ENCODE peak calls at places on chromosomes 6 and 20, in seven cellular contexts. P is OCI-LY7, M is HCT116, Q is GM23338, N is fibroblast of lung, A is breast epithelium, L is IMR-90. I is an unnamed sample.

GRCh38 chr6:92647630-92648029 is 771.7 kb downstream of the EPHA7 start:
- DNase-seq in P (no peak), M (no peak), Q (no peak), N (no peak), A (no peak), L (no peak), I (no peak)

GRCh38 chr20:63518351-63518861 is 2.2 kb upstream of the PPDPF start:
- DNase-seq in P (no peak), M (no peak), Q (no peak), N (no peak), A (no peak), L (no peak), I (no peak)

GRCh38 chr6:156687875-156688549 is 89.2 kb upstream of the ARID1B start:
- DNase-seq in P (peak; percentile 32), M (peak; percentile 10), Q (peak; percentile 72), N (peak; percentile 33), A (no peak), L (peak; percentile 14), I (no peak)

GRCh38 chr20:8089668-8090067 is 42.4 kb upstream of the PLCB1 start:
- DNase-seq in P (no peak), M (no peak), Q (no peak), N (no peak), A (no peak), L (no peak), I (no peak)

GRCh38 chr6:163923658-163924411 is 509.3 kb downstream of the QKI start:
- DNase-seq in P (no peak), M (no peak), Q (no peak), N (no peak), A (no peak), L (no peak), I (no peak)

GRCh38 chr6:12957321-12958051 is 240.9 kb downstream of the PHACTR1 start:
- DNase-seq in P (no peak), M (no peak), Q (peak; percentile 62), N (peak; percentile 48), A (no peak), L (peak; percentile 13), I (peak; percentile 77)

GRCh38 chr6:14716499-14717146 is 529.2 kb upstream of the JARID2 start:
- DNase-seq in P (no peak), M (no peak), Q (no peak), N (no peak), A (no peak), L (no peak), I (no peak)

GRCh38 chr20:5402903-5403531 is 86.3 kb upstream of the PROKR2 start:
- DNase-seq in P (peak; percentile 46), M (no peak), Q (peak; percentile 79), N (no peak), A (no peak), L (peak; percentile 11), I (no peak)

GRCh38 chr6:40330301-40330721 is 256.9 kb downstream of the LRFN2 start:
- DNase-seq in P (no peak), M (no peak), Q (peak; percentile 75), N (no peak), A (no peak), L (no peak), I (no peak)

GRCh38 chr6:7726416-7727149 is 684 bp downstream of the BMP6 start:
- DNase-seq in P (peak; percentile 19), M (no peak), Q (peak; percentile 65), N (no peak), A (no peak), L (no peak), I (no peak)

GRCh38 chr6:142074516-142074915 is 58.2 kb upstream of the GJE1 start:
- DNase-seq in P (no peak), M (no peak), Q (no peak), N (no peak), A (no peak), L (peak; percentile 0), I (no peak)

GRCh38 chr6:167668019-167668753 is 158.5 kb upstream of the AFDN start:
- DNase-seq in P (no peak), M (no peak), Q (no peak), N (no peak), A (no peak), L (no peak), I (no peak)

GRCh38 chr6:14333556-14334305 is 216.2 kb downstream of the CD83 start:
- DNase-seq in P (no peak), M (no peak), Q (no peak), N (peak; percentile 65), A (no peak), L (peak; percentile 66), I (no peak)

GRCh38 chr6:79225718-79226117 is 8.8 kb downstream of the HMGN3 start:
- DNase-seq in P (no peak), M (no peak), Q (no peak), N (peak; percentile 54), A (no peak), L (peak; percentile 2), I (no peak)

GRCh38 chr20:58645277-58645968 is 5.7 kb upstream of the STX16 start:
- DNase-seq in P (no peak), M (no peak), Q (no peak), N (no peak), A (no peak), L (peak; percentile 56), I (no peak)

GRCh38 chr6:72623808-72624207 is 1.9 kb downstream of the KCNQ5 start:
- DNase-seq in P (peak; percentile 24), M (no peak), Q (no peak), N (no peak), A (no peak), L (no peak), I (no peak)

GRCh38 chr6:124011180-124011579 is 207.5 kb downstream of the NKAIN2 start:
- DNase-seq in P (no peak), M (no peak), Q (no peak), N (no peak), A (no peak), L (no peak), I (no peak)

GRCh38 chr20:32772046-32772445 is 9.9 kb downstream of the DNMT3B start:
- DNase-seq in P (no peak), M (no peak), Q (no peak), N (no peak), A (no peak), L (no peak), I (no peak)

GRCh38 chr6:47229255-47229654 is 80.5 kb downstream of the TNFRSF21 start:
- DNase-seq in P (no peak), M (no peak), Q (peak; percentile 75), N (no peak), A (no peak), L (no peak), I (no peak)

DNA sequence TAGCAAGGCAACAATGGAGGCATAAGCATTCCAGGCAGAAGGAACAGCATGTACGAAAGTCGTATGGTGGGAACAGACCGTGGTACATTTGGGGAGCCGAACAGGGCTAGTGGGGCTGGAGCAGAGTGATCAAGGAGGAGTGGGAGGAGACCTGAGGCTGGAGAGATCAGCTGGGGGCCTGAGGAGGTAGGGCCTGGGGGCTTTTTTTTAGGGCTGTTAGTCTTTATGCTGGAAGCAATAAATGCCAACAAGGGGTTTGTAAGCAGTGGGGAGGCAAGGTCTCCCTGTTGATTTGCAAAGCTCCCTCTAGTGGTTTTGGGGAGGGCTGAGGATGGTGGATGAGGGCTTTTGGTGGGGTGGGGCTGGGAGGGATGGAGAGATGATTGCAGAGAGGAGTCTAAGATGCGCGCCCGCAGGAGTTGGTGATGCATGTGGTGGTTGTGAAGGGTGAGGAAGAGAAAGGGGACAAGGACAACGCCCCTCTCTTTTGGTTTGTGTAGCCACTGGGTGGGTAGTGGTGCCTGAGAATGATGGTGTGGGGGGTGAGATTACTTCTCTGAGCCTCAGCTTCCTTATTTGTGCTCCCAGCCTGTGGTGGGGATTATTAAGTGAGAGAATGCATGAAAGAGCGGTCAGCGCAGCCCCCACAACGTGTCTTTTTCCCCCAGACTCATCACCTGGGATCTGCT is 74.1 kb upstream of the TOX2 start:
- DNase-seq in P (peak; percentile 60), M (peak; percentile 12), Q (peak; percentile 83), N (peak; percentile 44), A (no peak), L (peak; percentile 29), I (no peak)
- TF ChIP-seq CTCF in P (peak; percentile 76), M (peak; percentile 65), Q (peak; percentile 73), N (peak; percentile 54), A (no peak), L (peak; percentile 41), I (no peak)

GRCh38 chr6:11368760-11369159 is 136.3 kb upstream of the NEDD9 start:
- DNase-seq in P (no peak), M (no peak), Q (no peak), N (no peak), A (no peak), L (no peak), I (no peak)
- H3K4me1 ChIP-seq in P (peaks cover 2% of the 10 kb centered on the region), M (no peaks in the 10 kb centered on the region), Q (peaks cover 4% of the 10 kb centered on the region), N (no peaks in the 10 kb centered on the region), A (no peaks in the 10 kb centered on the region), L (no peaks in the 10 kb centered on the region), I (peaks cover 39% of the 10 kb centered on the region)

GRCh38 chr6:30688569-30688968 is 2.1 kb upstream of the PPP1R18 start:
- DNase-seq in P (peak; percentile 82), M (no peak), Q (no peak), N (no peak), A (no peak), L (no peak), I (peak; percentile 59)

GRCh38 chr6:30689022-30689865 is 1.5 kb downstream of the NRM start:
- DNase-seq in P (peak; percentile 46), M (no peak), Q (no peak), N (no peak), A (no peak), L (no peak), I (no peak)

GRCh38 chr6:30685977-30686907 is at the start of gene PPP1R18:
- DNase-seq in P (peak; percentile 76), M (no peak), Q (peak; percentile 69), N (peak; percentile 66), A (peak; percentile 77), L (peak; percentile 49), I (peak; percentile 95)

GRCh38 chr6:30686908-30687658 is 638 bp upstream of the PPP1R18 start:
- DNase-seq in P (peak; percentile 98), M (no peak), Q (peak; percentile 84), N (peak; percentile 98), A (peak; percentile 86), L (peak; percentile 96), I (peak; percentile 99)

DNA sequence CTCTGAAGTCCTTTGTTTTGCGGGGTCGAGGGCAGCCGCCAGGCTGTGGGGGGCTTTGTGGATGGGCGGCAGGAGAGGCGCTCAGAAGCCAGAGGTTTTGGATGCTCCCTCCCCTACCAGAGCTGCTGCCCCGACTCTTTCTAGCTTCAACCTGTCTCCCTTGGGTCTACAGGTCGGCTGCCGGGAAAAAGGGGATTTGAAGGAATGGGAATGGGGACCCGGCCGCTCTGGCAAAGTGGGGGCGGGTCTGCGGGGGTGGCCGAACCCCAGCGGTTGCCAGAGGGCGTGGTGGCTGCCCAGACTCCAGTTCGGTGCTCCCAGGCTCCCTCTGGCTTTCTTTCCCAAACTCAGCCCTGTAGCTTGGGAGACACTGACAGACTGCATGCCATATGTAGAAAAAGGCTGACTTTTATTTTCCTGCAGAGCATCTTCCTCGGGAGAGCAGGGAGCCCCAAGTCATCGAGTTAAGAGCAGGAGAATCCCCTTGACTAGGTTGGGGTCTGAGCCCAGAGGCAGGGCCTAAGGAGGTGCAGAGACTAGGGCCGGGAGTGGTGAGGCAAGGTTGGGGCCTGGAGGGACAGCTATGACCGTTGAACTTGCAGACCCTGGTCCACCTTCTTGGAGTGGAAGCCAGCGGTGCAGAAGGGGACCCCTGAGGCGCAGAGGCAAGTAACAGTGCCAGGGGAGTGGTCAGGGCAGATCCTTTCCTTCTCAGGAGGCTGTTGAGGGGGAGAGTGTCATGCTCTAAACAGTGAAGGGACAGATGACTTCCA is 1.4 kb upstream of the PPP1R18 start:
- DNase-seq in P (peak; percentile 49), M (no peak), Q (peak; percentile 67), N (peak; percentile 65), A (no peak), L (peak; percentile 47), I (peak; percentile 55)
- TF ChIP-seq CTCF in P (no peak), M (no peak), Q (peak; percentile 39), N (peak; percentile 38), A (no peak), L (peak; percentile 33), I (peak; percentile 24)

GRCh38 chr6:44260011-44260410 is 2.7 kb upstream of the SLC35B2 start:
- DNase-seq in P (no peak), M (no peak), Q (no peak), N (no peak), A (no peak), L (no peak), I (no peak)
- H3K4me1 ChIP-seq in P (peaks cover 67% of the 10 kb centered on the region), M (peaks cover 10% of the 10 kb centered on the region), Q (peaks cover 17% of the 10 kb centered on the region), N (peaks cover 12% of the 10 kb centered on the region), A (peaks cover 30% of the 10 kb centered on the region), L (peaks cover 30% of the 10 kb centered on the region), I (peaks cover 47% of the 10 kb centered on the region)